ENCODE peak calls at places on chromosomes 13 and 19, in four cellular contexts. X is uterus; S is GM13977; K is CD8-positive, alpha-beta T cell. W is an unnamed sample.
A peak's percentile ranks its signal among the peaks of the same experiment; 100 is the strongest.

GRCh38 chr19:28489126-28489660 is 723.8 kb downstream of the UQCRFS1 start:
- DNase-seq in K (no peak), X (no peak), S (no peak), W (no peak)

GRCh38 chr19:10009269-10009665 is 1.0 kb downstream of the COL5A3 start:
- DNase-seq in X (peak; percentile 80), S (peak; percentile 74), K (peak; percentile 59), W (peak; percentile 65)

GRCh38 chr13:41007359-41008118 is 11.6 kb downstream of the ELF1 start:
- DNase-seq in K (no peak), X (no peak), S (no peak), W (no peak)

GRCh38 chr13:99996177-99996705 is 14.7 kb downstream of the ZIC2 start:
- DNase-seq in K (no peak), X (no peak), S (peak; percentile 8), W (no peak)

GRCh38 chr13:64753606-64754005 is 2476.5 kb downstream of the PCDH9 start:
- DNase-seq in S (no peak), K (no peak), X (no peak), W (no peak)

GRCh38 chr19:6412111-6412999 is 12.3 kb downstream of the KHSRP start:
- DNase-seq in S (peak; percentile 68), X (no peak), K (peak; percentile 60), W (peak; percentile 50)

GRCh38 chr19:30778961-30779690 is 406.9 kb downstream of the ZNF536 start:
- DNase-seq in K (no peak), X (no peak), S (no peak), W (no peak)

GRCh38 chr13:28538932-28539331 is 44.0 kb upstream of the FLT1 start:
- DNase-seq in S (no peak), X (no peak), K (no peak), W (no peak)

GRCh38 chr19:6963937-6964336 is 57.3 kb downstream of the MBD3L2B start:
- DNase-seq in S (no peak), X (no peak), K (peak; percentile 43), W (no peak)

GRCh38 chr13:100235311-100235901 is 146.5 kb downstream of the PCCA start:
- DNase-seq in K (peak; percentile 15), S (peak; percentile 55), X (no peak), W (no peak)

GRCh38 chr19:29277107-29277506 is 64.2 kb upstream of the UQCRFS1 start:
- DNase-seq in X (no peak), K (peak; percentile 42), S (peak; percentile 42), W (no peak)

GRCh38 chr19:29809795-29810503 is 1.8 kb upstream of the CCNE1 start:
- DNase-seq in S (no peak), X (no peak), K (no peak), W (no peak)

GRCh38 chr19:39154626-39155100 is 29.1 kb downstream of the PAK4 start:
- DNase-seq in K (no peak), X (no peak), S (no peak), W (no peak)
- TF ChIP-seq CTCF in K (no peak), X (no peak), S (no peak), W (no peak)

GRCh38 chr13:113454936-113455335 is 1.6 kb upstream of the ADPRHL1 start:
- DNase-seq in S (no peak), K (no peak), X (no peak), W (no peak)

GRCh38 chr13:113455384-113455783 is 2.1 kb upstream of the ADPRHL1 start:
- DNase-seq in X (no peak), S (no peak), K (no peak), W (no peak)

GRCh38 chr13:113456116-113456702 is 2.9 kb upstream of the ADPRHL1 start:
- DNase-seq in S (no peak), X (no peak), K (no peak), W (no peak)

GRCh38 chr13:113458218-113459065 is 5.2 kb upstream of the ADPRHL1 start:
- DNase-seq in S (no peak), X (peak; percentile 29), K (no peak), W (no peak)

DNA sequence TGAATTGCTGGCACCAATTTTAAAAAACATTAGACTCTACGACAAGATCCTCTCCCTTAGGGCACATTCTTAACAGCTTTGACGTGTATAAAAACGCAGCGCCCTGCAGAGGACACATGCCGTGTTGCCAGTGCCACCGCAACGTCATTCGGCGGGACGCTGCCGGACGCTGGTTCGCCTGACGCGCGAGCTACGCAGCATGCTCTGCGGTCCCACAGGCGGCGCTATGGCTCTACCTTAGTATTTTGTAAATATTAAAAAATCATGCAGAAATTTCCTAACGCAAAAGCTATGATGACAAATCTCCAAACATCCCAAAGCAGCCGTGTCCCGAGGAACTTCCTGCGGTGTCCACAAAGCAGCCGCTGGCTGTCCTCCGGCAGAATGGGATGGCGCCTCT is 4.2 kb upstream of the ADPRHL1 start:
- DNase-seq in K (no peak), S (no peak), X (no peak), W (no peak)
- TF ChIP-seq CTCF in K (no peak), S (no peak), X (no peak), W (no peak)

GRCh38 chr19:34241513-34242337 is 12.6 kb upstream of the GARRE1 start:
- DNase-seq in X (no peak), K (peak; percentile 13), S (no peak), W (peak; percentile 40)
- TF ChIP-seq CTCF in X (no peak), K (no peak), S (peak; percentile 24), W (peak; percentile 71)

GRCh38 chr13:104315606-104316005 is 1249.4 kb upstream of the SLC10A2 start:
- DNase-seq in X (no peak), K (no peak), S (no peak), W (no peak)

GRCh38 chr13:104314926-104315535 is 1248.8 kb upstream of the SLC10A2 start:
- DNase-seq in X (no peak), K (no peak), S (no peak), W (no peak)

GRCh38 chr13:104320446-104320845 is 1254.2 kb upstream of the SLC10A2 start:
- DNase-seq in X (no peak), K (no peak), S (no peak), W (no peak)

GRCh38 chr13:104321756-104322155 is 1255.5 kb upstream of the SLC10A2 start:
- DNase-seq in X (no peak), S (no peak), K (no peak), W (no peak)

GRCh38 chr13:104318121-104318520 is 1251.9 kb upstream of the SLC10A2 start:
- DNase-seq in X (no peak), S (no peak), K (no peak), W (no peak)
- TF ChIP-seq CTCF in X (no peak), S (no peak), K (no peak), W (peak; percentile 59)